ENCODE peak calls at places on chromosome 18, in four cellular contexts. N is suprapubic skin, Y is adrenal gland, A is heart left ventricle. I is an unnamed sample.

GRCh38 chr18:63376493-63377053 is 9.6 kb upstream of the KDSR start:
- DNase-seq in N (no peak), Y (no peak), A (no peak), I (no peak)

GRCh38 chr18:7084766-7085080 is 32.9 kb downstream of the LAMA1 start:
- DNase-seq in N (no peak), Y (no peak), A (no peak), I (no peak)

GRCh38 chr18:63206433-63207153 is 113.0 kb downstream of the BCL2 start:
- DNase-seq in N (no peak), Y (no peak), A (no peak), I (no peak)

GRCh38 chr18:22710628-22711380 is 222.3 kb upstream of the RBBP8 start:
- DNase-seq in N (no peak), Y (peak), A (peak), I (peak)

GRCh38 chr18:31648966-31649429 is 35.4 kb downstream of the B4GALT6 start:
- DNase-seq in N (no peak), Y (peak), A (no peak), I (no peak)

GRCh38 chr18:63161032-63161727 is 158.4 kb downstream of the BCL2 start:
- DNase-seq in N (no peak), Y (no peak), A (no peak), I (no peak)

GRCh38 chr18:11089931-11090715 is 59.2 kb downstream of the PIEZO2 start:
- DNase-seq in N (no peak), Y (no peak), A (no peak), I (no peak)

GRCh38 chr18:79526468-79527460 is 131.0 kb downstream of the NFATC1 start:
- DNase-seq in N (no peak), Y (no peak), A (peak), I (no peak)

GRCh38 chr18:49645836-49646235 is 84.0 kb downstream of the LIPG start:
- DNase-seq in N (peak), Y (peak), A (peak), I (peak)

GRCh38 chr18:62325806-62326645 is 916 bp downstream of the TNFRSF11A start:
- DNase-seq in N (no peak), Y (no peak), A (no peak), I (no peak)

GRCh38 chr18:30889582-30890301 is 152.8 kb downstream of the DSC3 start:
- DNase-seq in N (no peak), Y (no peak), A (no peak), I (no peak)

GRCh38 chr18:44495151-44495550 is 185.5 kb upstream of the SETBP1 start:
- DNase-seq in N (no peak), Y (no peak), A (no peak), I (no peak)

GRCh38 chr18:46411862-46412690 is 244.9 kb downstream of the LOXHD1 start:
- DNase-seq in N (no peak), Y (peak), A (peak), I (peak)

GRCh38 chr18:54742654-54743053 is 85.6 kb upstream of the RAB27B start:
- DNase-seq in N (peak), Y (peak), A (peak), I (peak)

GRCh38 chr18:55763298-55763697 is 175.3 kb upstream of the TCF4 start:
- DNase-seq in N (no peak), Y (no peak), A (no peak), I (no peak)

GRCh38 chr18:74316257-74317180 is 880 bp downstream of the C18orf63 start:
- DNase-seq in N (no peak), Y (no peak), A (no peak), I (no peak)

GRCh38 chr18:61093967-61094366 is 239.3 kb upstream of the CDH20 start:
- DNase-seq in N (no peak), Y (no peak), A (no peak), I (no peak)

GRCh38 chr18:63451774-63452173 is 25.0 kb upstream of the SERPINB5 start:
- DNase-seq in N (no peak), Y (no peak), A (no peak), I (no peak)

GRCh38 chr18:40371673-40372072 is 1583.4 kb upstream of the PIK3C3 start:
- DNase-seq in N (no peak), Y (no peak), A (no peak), I (no peak)

GRCh38 chr18:45320724-45321123 is 294.6 kb upstream of the SLC14A2 start:
- DNase-seq in N (no peak), Y (no peak), A (no peak), I (no peak)

GRCh38 chr18:80247403-80247916 is at the start of gene PARD6G:
- DNase-seq in N (peak), Y (peak), A (peak), I (peak)

GRCh38 chr18:66193938-66194337 is 410.0 kb downstream of the CDH19 start:
- DNase-seq in N (no peak), Y (no peak), A (no peak), I (no peak)

GRCh38 chr18:49967914-49968313 is 154.6 kb upstream of the ACAA2 start:
- DNase-seq in N (no peak), Y (no peak), A (no peak), I (no peak)

GRCh38 chr18:26432651-26433424 is 115.5 kb downstream of the KCTD1 start:
- DNase-seq in N (no peak), Y (no peak), A (no peak), I (no peak)

GRCh38 chr18:26438980-26439379 is 109.4 kb downstream of the KCTD1 start:
- DNase-seq in N (no peak), Y (no peak), A (no peak), I (no peak)

GRCh38 chr18:26436176-26437031 is 111.9 kb downstream of the KCTD1 start:
- DNase-seq in N (no peak), Y (no peak), A (no peak), I (no peak)

GRCh38 chr18:26435415-26436095 is 112.8 kb downstream of the KCTD1 start:
- DNase-seq in N (no peak), Y (no peak), A (no peak), I (no peak)

GRCh38 chr18:26434887-26435286 is 113.5 kb downstream of the KCTD1 start:
- DNase-seq in N (no peak), Y (no peak), A (no peak), I (no peak)
- H3K27ac ChIP-seq in N (no peak), Y (no peak), A (no peak), I (no peak)

DNA sequence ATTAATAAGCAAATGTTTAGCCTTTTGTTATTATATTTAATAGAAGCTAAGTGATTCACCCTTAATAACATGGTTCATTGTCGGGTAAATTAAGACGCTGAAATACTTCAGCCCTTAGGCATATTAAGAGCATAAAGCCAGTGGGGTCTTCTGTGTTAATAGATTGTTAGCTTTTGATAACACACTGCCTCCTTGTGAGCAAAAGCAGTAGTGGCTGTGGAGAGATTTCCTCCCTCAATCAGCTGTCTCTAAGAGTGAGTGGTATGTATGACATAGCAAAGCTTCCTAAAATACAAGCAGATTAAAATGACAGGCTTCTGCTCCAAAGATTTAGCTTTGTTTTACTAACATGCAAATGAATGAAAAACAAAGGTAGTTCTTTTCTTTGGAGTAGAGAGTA is 143.7 kb upstream of the SYT4 start:
- DNase-seq in N (no peak), Y (no peak), A (no peak), I (no peak)
- TF ChIP-seq CTCF in N (no peak), Y (no peak), A (no peak), I (no peak)

GRCh38 chr18:8609711-8610441 is 639 bp downstream of the RAB12 start:
- DNase-seq in N (peak), Y (peak), A (no peak), I (peak)

GRCh38 chr18:8611916-8612576 is 2.8 kb downstream of the RAB12 start:
- DNase-seq in N (no peak), Y (no peak), A (no peak), I (no peak)

GRCh38 chr18:8610442-8610801 is 1.2 kb downstream of the RAB12 start:
- DNase-seq in N (no peak), Y (peak), A (peak), I (no peak)

GRCh38 chr18:8607776-8608682 is 1.2 kb upstream of the RAB12 start:
- DNase-seq in N (no peak), Y (peak), A (no peak), I (no peak)

GRCh38 chr18:8608795-8609673 is at the start of gene RAB12:
- DNase-seq in N (peak), Y (peak), A (peak), I (peak)
- TF ChIP-seq POLR2A in N (no peak), Y (peak), A (no peak), I (no peak)

GRCh38 chr18:48533340-48534093 is 5.3 kb upstream of the CTIF start:
- DNase-seq in N (no peak), Y (no peak), A (no peak), I (no peak)
- H3K27ac ChIP-seq in N (no peak), Y (no peak), A (no peak), I (no peak)

GRCh38 chr18:41899535-41899934 is 55.5 kb upstream of the PIK3C3 start:
- DNase-seq in N (no peak), Y (no peak), A (no peak), I (no peak)
- TF ChIP-seq CTCF in N (no peak), Y (no peak), A (no peak), I (no peak)

GRCh38 chr18:69785466-69785865 is 162.2 kb downstream of the CD226 start:
- DNase-seq in N (no peak), Y (no peak), A (no peak), I (no peak)
- TF ChIP-seq POLR2A in N (no peak), Y (no peak), A (no peak), I (no peak)

GRCh38 chr18:77086034-77086433 is 46.5 kb downstream of the MBP start:
- DNase-seq in N (no peak), Y (no peak), A (no peak), I (no peak)
- H3K27ac ChIP-seq in N (peak), Y (no peak), A (peak), I (peak)

DNA sequence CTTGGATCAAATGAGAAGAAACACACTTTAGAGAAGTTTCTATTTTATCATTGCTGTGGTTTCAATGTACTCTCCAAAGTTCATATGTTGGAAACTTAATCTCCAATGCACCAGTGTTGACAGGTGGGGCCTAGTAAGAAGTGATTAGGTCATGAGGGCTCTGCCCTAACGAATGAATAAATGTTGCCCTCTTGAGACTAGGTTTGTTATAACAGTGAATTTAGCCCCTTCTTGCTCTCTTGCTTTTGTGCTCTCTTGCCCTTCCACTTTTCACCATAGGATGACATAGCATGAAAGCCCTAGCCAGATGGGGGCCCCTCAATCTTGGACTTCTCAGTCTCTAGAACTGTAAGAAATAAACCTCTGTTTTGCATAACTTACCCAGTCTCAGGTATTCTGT is 664.8 kb downstream of the DCC start:
- DNase-seq in N (no peak), Y (no peak), A (no peak), I (no peak)
- TF ChIP-seq CTCF in N (no peak), Y (no peak), A (no peak), I (no peak)

GRCh38 chr18:77114564-77115391 is 17.8 kb downstream of the MBP start:
- DNase-seq in N (peak), Y (peak), A (peak), I (peak)
- TF ChIP-seq POLR2A in N (no peak), Y (no peak), A (no peak), I (no peak)

I was measured in uterus.